ENCODE peak calls at places on chromosomes 5 and 9, in nine cellular contexts. L is HuH-7.5; P is activated effector memory CD4-positive, alpha-beta T cell treated with Interleukin-2 at 50 U/mL for 16 hours; N is activated CD4-positive, alpha-beta T cell treated with anti-CD3 and anti-CD28 coated beads for 48 hours; C is NCI-H1694 treated with DMSO at 0.1 percent for 48 hours; W is activated T-helper 9 cell treated with anti-CD3 and anti-CD28 coated beads, Interleukin-2, amount 50 U/mL, for 16 hours; F is Calu3; U is BE2C; J is endothelial cell of umbilical vein. Y is an unnamed sample.
A peak's percentile ranks its signal among the peaks of the same experiment; 100 is the strongest.

GRCh38 chr5:115961413-115962238 is 649 bp upstream of the LVRN start:
- DNase-seq in N (no peak), J (peak; percentile 19), U (peak; percentile 22), F (no peak), W (no peak), P (no peak), C (no peak), L (no peak), Y (no peak)

GRCh38 chr9:69206047-69206446 is 32.0 kb downstream of the TJP2 start:
- DNase-seq in U (no peak), L (no peak), N (no peak), W (no peak), C (no peak), P (no peak), F (no peak), J (no peak), Y (no peak)

GRCh38 chr9:79800578-79800977 is 228.8 kb downstream of the TLE4 start:
- DNase-seq in P (no peak), N (no peak), W (no peak), U (no peak), L (no peak), F (no peak), J (no peak), C (no peak), Y (no peak)

GRCh38 chr5:60568646-60569045 is 131.3 kb downstream of the DEPDC1B start:
- DNase-seq in P (no peak), J (no peak), C (no peak), U (no peak), W (no peak), N (no peak), L (no peak), F (no peak), Y (no peak)

GRCh38 chr5:56637321-56637920 is 177.9 kb upstream of the MAP3K1 start:
- DNase-seq in N (no peak), U (no peak), P (no peak), W (no peak), C (no peak), J (peak; percentile 58), F (peak; percentile 37), L (peak; percentile 23), Y (no peak)

GRCh38 chr5:66987126-66987525 is 209.5 kb downstream of the CD180 start:
- DNase-seq in N (no peak), F (no peak), P (no peak), U (no peak), C (no peak), J (no peak), L (no peak), W (no peak), Y (no peak)

GRCh38 chr5:2710910-2711309 is 40.6 kb downstream of the IRX2 start:
- DNase-seq in C (no peak), U (no peak), L (no peak), N (no peak), J (no peak), P (no peak), F (no peak), W (no peak), Y (no peak)

GRCh38 chr9:69981686-69982450 is 61.8 kb upstream of the MAMDC2 start:
- DNase-seq in U (no peak), W (no peak), F (no peak), N (no peak), J (peak; percentile 32), L (no peak), C (no peak), P (no peak), Y (peak; percentile 50)

GRCh38 chr9:35905912-35906679 is at the start of gene HRCT1:
- DNase-seq in P (no peak), U (no peak), J (peak; percentile 91), W (no peak), L (peak; percentile 73), N (no peak), C (peak; percentile 47), F (peak; percentile 86), Y (peak; percentile 80)

GRCh38 chr9:744790-745456 is 96.6 kb upstream of the DMRT1 start:
- DNase-seq in C (no peak), N (no peak), F (no peak), L (no peak), J (no peak), U (no peak), P (no peak), W (no peak), Y (no peak)

GRCh38 chr5:148740466-148740865 is 85.9 kb upstream of the ADRB2 start:
- DNase-seq in U (no peak), N (no peak), J (no peak), C (no peak), L (no peak), P (no peak), W (no peak), F (no peak), Y (no peak)